ENCODE peak calls at places on chromosomes 3 and 15, in four cellular contexts. X, G, M and F are unnamed samples.
A peak's percentile ranks its signal among the peaks of the same experiment; 100 is the strongest.

GRCh38 chr3:187616307-187616939 is 53.8 kb downstream of the SST start:
- DNase-seq in X (no peak), M (peak; percentile 58), G (no peak), F (peak; percentile 26)

GRCh38 chr3:41424543-41425300 is 225.4 kb downstream of the CTNNB1 start:
- DNase-seq in G (no peak), X (no peak), M (no peak), F (no peak)

GRCh38 chr3:58835075-58835474 is 168.5 kb upstream of the FAM3D start:
- DNase-seq in M (no peak), X (no peak), G (no peak), F (no peak)

GRCh38 chr3:141228385-141228784 is 3.2 kb upstream of the PXYLP1 start:
- DNase-seq in X (no peak), G (no peak), M (no peak), F (no peak)

GRCh38 chr3:133209871-133210550 is 171.8 kb downstream of the TMEM108 start:
- DNase-seq in X (no peak), G (no peak), M (no peak), F (no peak)

GRCh38 chr3:61730577-61731231 is 169.3 kb downstream of the PTPRG start:
- DNase-seq in X (no peak), G (no peak), M (no peak), F (no peak)

GRCh38 chr3:109973733-109974132 is 636.4 kb upstream of the DPPA4 start:
- DNase-seq in G (no peak), X (no peak), M (no peak), F (no peak)

GRCh38 chr3:194298331-194299227 is 52.5 kb downstream of the CPN2 start:
- DNase-seq in X (no peak), G (no peak), M (no peak), F (no peak)

GRCh38 chr15:100914876-100915275 is 4.3 kb upstream of the LRRK1 start:
- DNase-seq in G (peak; percentile 36), M (no peak), X (no peak), F (no peak)

GRCh38 chr3:182911782-182912111 is 68.6 kb downstream of the DCUN1D1 start:
- DNase-seq in G (no peak), X (no peak), M (no peak), F (no peak)

GRCh38 chr3:151852074-151852811 is 21.2 kb upstream of the SUCNR1 start:
- DNase-seq in G (no peak), X (no peak), M (no peak), F (no peak)

GRCh38 chr15:30055604-30056003 is 27.2 kb upstream of the GOLGA8J start:
- DNase-seq in G (no peak), X (no peak), M (no peak), F (no peak)

GRCh38 chr3:190429681-190430080 is 20.0 kb downstream of the TMEM207 start:
- DNase-seq in G (no peak), X (no peak), M (no peak), F (no peak)

GRCh38 chr15:82942691-82943090 is 9.8 kb downstream of the HOMER2 start:
- DNase-seq in G (no peak), M (peak; percentile 91), X (no peak), F (peak; percentile 78)

GRCh38 chr3:57545636-57546268 is 1.6 kb upstream of the DNAH12 start:
- DNase-seq in M (no peak), X (no peak), G (no peak), F (no peak)

GRCh38 chr15:94670436-94671034 is 439.2 kb downstream of the MCTP2 start:
- DNase-seq in X (no peak), M (no peak), G (no peak), F (no peak)

GRCh38 chr3:52763466-52763865 is 7.3 kb downstream of the NEK4 start:
- DNase-seq in M (no peak), G (no peak), X (no peak), F (no peak)

GRCh38 chr15:49438970-49439631 is 16.1 kb downstream of the FGF7 start:
- DNase-seq in X (peak; percentile 25), G (no peak), M (no peak), F (peak; percentile 3)

GRCh38 chr15:89382288-89382687 is 47.7 kb upstream of the POLG start:
- DNase-seq in G (no peak), M (no peak), X (no peak), F (no peak)

GRCh38 chr15:89419370-89419984 is 76.9 kb downstream of the RHCG start:
- DNase-seq in X (peak; percentile 27), M (no peak), G (no peak), F (no peak)

GRCh38 chr15:60021589-60022378 is 17.7 kb downstream of the FOXB1 start:
- DNase-seq in M (no peak), G (no peak), X (no peak), F (no peak)

GRCh38 chr3:146449584-146449983 is 19.8 kb downstream of the PLSCR2 start:
- DNase-seq in X (no peak), M (no peak), G (no peak), F (no peak)

GRCh38 chr15:68654786-68655560 is 76.2 kb downstream of the CORO2B start:
- DNase-seq in G (peak; percentile 47), M (no peak), X (peak; percentile 7), F (no peak)

GRCh38 chr3:151568095-151568685 is 107.3 kb upstream of the IGSF10 start:
- DNase-seq in X (no peak), G (no peak), M (no peak), F (no peak)

GRCh38 chr3:50516048-50516871 is 12.8 kb upstream of the CACNA2D2 start:
- DNase-seq in M (peak; percentile 26), X (peak; percentile 37), G (no peak), F (peak; percentile 11)

GRCh38 chr15:71335591-71335990 is 220.3 kb downstream of the THSD4 start:
- DNase-seq in M (no peak), X (no peak), G (no peak), F (no peak)

GRCh38 chr3:125351814-125352456 is 23.2 kb downstream of the ZNF148 start:
- DNase-seq in G (no peak), M (no peak), X (no peak), F (no peak)

GRCh38 chr3:76699846-76700245 is 340.1 kb upstream of the ROBO2 start:
- DNase-seq in M (no peak), X (no peak), G (no peak), F (no peak)
- TF ChIP-seq CTCF in M (no peak), X (no peak), G (no peak), F (no peak)

GRCh38 chr15:96335429-96335807 is 4.9 kb downstream of the NR2F2 start:
- DNase-seq in M (no peak), G (no peak), X (no peak), F (no peak)
- H3K27ac ChIP-seq in M (peak overlapping the region; percentile 96), G (peak overlapping the region; percentile 94), X (peak overlapping the region; percentile 100), F (peak overlapping the region; percentile 96)

GRCh38 chr3:134795776-134796312 is 784 bp downstream of the EPHB1 start:
- DNase-seq in X (no peak), G (no peak), M (no peak), F (no peak)
- H3K4me3 ChIP-seq in X (peak overlapping the region; percentile 42), G (peak overlapping the region; percentile 80), M (peak overlapping the region; percentile 60), F (peak overlapping the region; percentile 68)

GRCh38 chr15:67385971-67386370 is 131.4 kb downstream of the IQCH start:
- DNase-seq in G (no peak), X (no peak), M (no peak), F (no peak)
- TF ChIP-seq CTCF in G (no peak), X (no peak), M (no peak), F (no peak)

GRCh38 chr3:116001063-116001765 is 377.9 kb downstream of the GAP43 start:
- DNase-seq in X (no peak), M (no peak), G (no peak), F (no peak)
- H3K27ac ChIP-seq in X (no peak overlapping the region), M (no peak overlapping the region), G (no peak overlapping the region), F (no peak overlapping the region)

GRCh38 chr3:122689587-122689986 is 8.9 kb downstream of the PARP14 start:
- DNase-seq in G (no peak), X (no peak), M (no peak), F (no peak)
- H3K4me3 ChIP-seq in G (no peak overlapping the region), X (no peak overlapping the region), M (no peak overlapping the region), F (no peak overlapping the region)

GRCh38 chr3:9946112-9947024 is 5.8 kb downstream of the PRRT3 start:
- DNase-seq in G (peak; percentile 92), X (peak; percentile 89), M (peak; percentile 92), F (peak; percentile 81)

GRCh38 chr3:9942164-9942563 is 8.5 kb downstream of the CRELD1 start:
- DNase-seq in M (no peak), X (no peak), G (no peak), F (no peak)

GRCh38 chr3:9942934-9943690 is 9.1 kb downstream of the PRRT3 start:
- DNase-seq in M (no peak), X (no peak), G (no peak), F (no peak)

GRCh38 chr3:9945358-9945757 is 6.8 kb downstream of the PRRT3 start:
- DNase-seq in X (no peak), G (no peak), M (no peak), F (no peak)

GRCh38 chr3:9944271-9944670 is 7.9 kb downstream of the PRRT3 start:
- DNase-seq in G (no peak), M (no peak), X (no peak), F (no peak)
- TF ChIP-seq CTCF in G (no peak), M (no peak), X (no peak), F (no peak)

GRCh38 chr3:177345973-177346503 is 148.8 kb upstream of the TBL1XR1 start:
- DNase-seq in G (no peak), M (no peak), X (no peak), F (no peak)

GRCh38 chr3:177345049-177345972 is 148.0 kb upstream of the TBL1XR1 start:
- DNase-seq in M (peak; percentile 90), G (peak; percentile 94), X (peak; percentile 76), F (peak; percentile 95)

GRCh38 chr3:177341766-177342165 is 144.5 kb upstream of the TBL1XR1 start:
- DNase-seq in X (no peak), M (no peak), G (no peak), F (no peak)

GRCh38 chr3:177340243-177340830 is 143.1 kb upstream of the TBL1XR1 start:
- DNase-seq in M (no peak), X (no peak), G (no peak), F (no peak)

GRCh38 chr3:177343122-177343521 is 145.8 kb upstream of the TBL1XR1 start:
- DNase-seq in G (no peak), X (no peak), M (no peak), F (no peak)
- H3K27ac ChIP-seq in G (no peak overlapping the region), X (no peak overlapping the region), M (peak overlapping the region; percentile 22), F (peak overlapping the region; percentile 94)

DNA sequence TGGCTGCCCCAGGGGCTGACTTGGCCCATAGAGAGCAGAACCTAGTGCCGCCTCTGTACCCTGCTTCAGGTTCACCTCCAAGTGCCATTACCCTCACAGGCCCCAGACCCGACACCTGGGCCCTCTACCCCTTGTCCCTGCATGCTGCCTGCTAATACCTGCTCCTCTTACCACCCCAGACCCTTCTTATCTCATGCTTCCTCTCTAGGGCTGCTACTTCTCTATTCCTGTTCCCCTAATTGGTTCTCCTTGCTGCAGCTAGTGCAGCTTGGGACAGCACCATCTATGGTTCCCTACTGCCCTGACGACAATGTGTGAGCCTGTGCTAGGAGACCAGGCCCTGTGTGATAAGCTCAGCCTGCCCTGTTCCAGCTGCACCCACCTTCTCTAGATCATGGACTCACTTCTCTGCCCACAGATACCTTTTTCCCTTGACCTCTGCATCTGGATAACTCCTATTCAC is 15.3 kb downstream of the HDAC11 start:
- DNase-seq in X (no peak), M (no peak), G (no peak), F (no peak)
- H3K4me3 ChIP-seq in X (no peak overlapping the region), M (no peak overlapping the region), G (no peak overlapping the region), F (no peak overlapping the region)